ENCODE peak calls at places on chromosome 3, in nine cellular contexts. V is B cell; A is CD4-positive, CD25-positive, alpha-beta regulatory T cell; K is NCI-H1105 treated with DMSO at 0.1 percent for 48 hours; O is AG08395; S is IMR-90; Q is EH; J is HL-60; U is naive thymus-derived CD8-positive, alpha-beta T cell. W is an unnamed sample.

GRCh38 chr3:144028798-144029411 is 57.3 kb downstream of the DIPK2A start:
- DNase-seq in V (peak; percentile 65), A (no peak), K (no peak), O (no peak), S (no peak), Q (no peak), J (peak; percentile 47), U (no peak), W (no peak)

GRCh38 chr3:29141912-29142262 is 139.0 kb upstream of the RBMS3 start:
- DNase-seq in V (no peak), A (no peak), K (no peak), O (no peak), S (no peak), Q (peak; percentile 3), J (no peak), U (no peak), W (no peak)

GRCh38 chr3:139797724-139798343 is 120.1 kb upstream of the NMNAT3 start:
- DNase-seq in V (no peak), A (peak; percentile 10), K (no peak), O (no peak), S (peak; percentile 6), Q (peak; percentile 55), J (no peak), U (no peak), W (no peak)

GRCh38 chr3:30122359-30122758 is 484.0 kb upstream of the TGFBR2 start:
- DNase-seq in V (no peak), A (no peak), K (no peak), O (no peak), S (no peak), Q (no peak), J (peak; percentile 31), U (no peak), W (no peak)

GRCh38 chr3:169147246-169148008 is 516.1 kb downstream of the MECOM start:
- DNase-seq in V (peak; percentile 17), A (peak; percentile 2), K (peak; percentile 72), O (peak; percentile 79), S (peak; percentile 61), Q (peak; percentile 63), J (no peak), U (no peak), W (no peak)

GRCh38 chr3:50708620-50709019 is 33.9 kb downstream of the DOCK3 start:
- DNase-seq in V (no peak), A (peak; percentile 32), K (peak; percentile 36), O (no peak), S (no peak), Q (no peak), J (no peak), U (no peak), W (no peak)

GRCh38 chr3:111321786-111322185 is 220.2 kb upstream of the CD96 start:
- DNase-seq in V (no peak), A (no peak), K (peak; percentile 67), O (no peak), S (no peak), Q (peak; percentile 73), J (no peak), U (no peak), W (no peak)

GRCh38 chr3:153070153-153070868 is 91.7 kb upstream of the RAP2B start:
- DNase-seq in V (no peak), A (no peak), K (no peak), O (peak; percentile 67), S (peak; percentile 78), Q (peak; percentile 58), J (no peak), U (no peak), W (no peak)